ENCODE peak calls at places on chromosomes 6 and 20, in nine cellular contexts. T is AG08395; A is stimulated activated CD4-positive, alpha-beta T cell treated with anti-CD3 and anti-CD28 coated beads, TNF-alpha, amount 100 ng/mL, for 48 hours; Z is smooth muscle cell of the brain vasculature; V is A673; X is effector memory CD8-positive, alpha-beta T cell; B is fibroblast of pulmonary artery; O is naive thymus-derived CD8-positive, alpha-beta T cell; H is endodermal cell. R is an unnamed sample.

GRCh38 chr20:23399568-23400241 is 21.6 kb downstream of the NAPB start:
- DNase-seq in T (peak), X (no peak), O (no peak), A (no peak), V (peak), B (peak), Z (no peak), H (no peak), R (no peak)

GRCh38 chr6:134065706-134066105 is 13.3 kb upstream of the SLC2A12 start:
- DNase-seq in B (peak), Z (no peak), A (no peak), H (peak), T (peak), V (peak), O (no peak), X (no peak), R (no peak)

GRCh38 chr20:43530321-43531090 is 23.0 kb downstream of the L3MBTL1 start:
- DNase-seq in H (no peak), B (no peak), T (no peak), O (no peak), V (no peak), X (no peak), A (no peak), Z (no peak), R (no peak)

GRCh38 chr20:1388706-1389483 is 4.0 kb downstream of the FKBP1A start:
- DNase-seq in T (no peak), V (no peak), Z (no peak), B (no peak), H (no peak), O (peak), A (no peak), X (no peak), R (no peak)

GRCh38 chr6:16505711-16506362 is 255.4 kb downstream of the ATXN1 start:
- DNase-seq in T (peak), X (no peak), O (no peak), Z (no peak), B (peak), A (no peak), H (no peak), V (peak), R (no peak)

GRCh38 chr6:1088441-1089001 is 223.4 kb upstream of the FOXQ1 start:
- DNase-seq in Z (no peak), V (no peak), H (peak), T (no peak), B (no peak), X (no peak), A (no peak), O (no peak), R (no peak)

GRCh38 chr6:6744551-6744950 is 156.0 kb downstream of the LY86 start:
- DNase-seq in T (no peak), Z (no peak), B (no peak), V (no peak), O (no peak), H (no peak), A (no peak), X (no peak), R (no peak)

GRCh38 chr6:75098709-75099108 is 107.1 kb downstream of the COL12A1 start:
- DNase-seq in X (no peak), Z (peak), H (no peak), B (peak), O (no peak), T (peak), A (no peak), V (peak), R (no peak)

GRCh38 chr20:54254596-54254995 is 46.7 kb downstream of the PFDN4 start:
- DNase-seq in T (no peak), Z (no peak), A (no peak), H (no peak), X (no peak), O (no peak), B (peak), V (no peak), R (no peak)

GRCh38 chr20:22821081-22821480 is 214.0 kb upstream of the SSTR4 start:
- DNase-seq in X (no peak), H (peak), B (no peak), O (no peak), A (no peak), V (no peak), Z (no peak), T (no peak), R (no peak)

GRCh38 chr20:59752101-59752586 is 147.8 kb downstream of the PHACTR3 start:
- DNase-seq in X (no peak), B (no peak), H (no peak), A (no peak), V (no peak), T (peak), O (no peak), Z (no peak), R (no peak)

GRCh38 chr6:104884867-104885517 is 25.3 kb upstream of the HACE1 start:
- DNase-seq in V (peak), T (no peak), Z (no peak), H (peak), B (no peak), X (no peak), A (no peak), O (no peak), R (no peak)

GRCh38 chr6:154232013-154232920 is 124.3 kb downstream of the IPCEF1 start:
- DNase-seq in B (no peak), O (no peak), X (no peak), T (peak), Z (no peak), V (no peak), H (no peak), A (no peak), R (no peak)